ENCODE peak calls at places on chromosomes 12 and 14, in eight cellular contexts. L, I, G, X, T, K, H and D are unnamed samples.
A peak's percentile ranks its signal among the peaks of the same experiment; 100 is the strongest.

GRCh38 chr12:75270157-75270556 is 60.0 kb downstream of the CAPS2 start:
- DNase-seq in H (no peak), L (no peak), T (no peak), K (peak; percentile 82), I (no peak), G (no peak), X (no peak), D (no peak)

GRCh38 chr14:91317381-91318313 is 73.1 kb upstream of the GPR68 start:
- DNase-seq in G (no peak), L (no peak), I (no peak), H (peak; percentile 21), K (peak; percentile 20), T (no peak), X (no peak), D (no peak)

GRCh38 chr12:10031771-10032175 is 1.3 kb downstream of the CLEC9A start:
- DNase-seq in H (peak; percentile 94), I (no peak), X (no peak), L (peak; percentile 61), T (peak; percentile 87), G (no peak), K (peak; percentile 86), D (no peak)

GRCh38 chr14:32077081-32078029 is at the start of gene ARHGAP5:
- DNase-seq in I (peak; percentile 67), H (peak; percentile 71), X (peak; percentile 91), G (peak; percentile 58), L (peak; percentile 39), T (peak; percentile 14), K (no peak), D (peak; percentile 85)

GRCh38 chr12:42332301-42332894 is 6.4 kb downstream of the PPHLN1 start:
- DNase-seq in H (peak; percentile 70), X (no peak), T (peak; percentile 51), K (peak; percentile 67), L (peak; percentile 66), G (peak; percentile 34), I (no peak), D (peak; percentile 59)

GRCh38 chr12:94994312-94994711 is 9.2 kb downstream of the NDUFA12 start:
- DNase-seq in T (peak; percentile 68), L (peak; percentile 46), I (no peak), K (peak; percentile 81), G (no peak), X (no peak), H (peak; percentile 67), D (peak; percentile 10)

GRCh38 chr14:72404998-72405397 is 472.8 kb downstream of the RGS6 start:
- DNase-seq in K (no peak), T (no peak), H (no peak), L (no peak), X (peak; percentile 43), I (no peak), G (no peak), D (no peak)

GRCh38 chr12:24846689-24847088 is 102.2 kb downstream of the BCAT1 start:
- DNase-seq in G (no peak), T (no peak), K (no peak), L (no peak), I (no peak), H (no peak), X (no peak), D (no peak)

GRCh38 chr14:67004521-67004920 is 184.7 kb upstream of the GARIN2 start:
- DNase-seq in K (no peak), I (no peak), G (no peak), T (no peak), X (no peak), L (no peak), H (peak; percentile 62), D (no peak)

GRCh38 chr12:104090685-104091084 is 26.4 kb downstream of the HCFC2 start:
- DNase-seq in G (no peak), X (peak; percentile 57), L (no peak), K (peak; percentile 15), H (peak; percentile 20), I (no peak), T (no peak), D (no peak)

GRCh38 chr12:46390881-46391280 is 18.3 kb upstream of the SLC38A2 start:
- DNase-seq in H (no peak), L (no peak), T (no peak), I (no peak), X (peak; percentile 15), G (peak; percentile 57), K (no peak), D (no peak)

GRCh38 chr14:90060965-90061848 is 587 bp upstream of the KCNK13 start:
- DNase-seq in H (peak; percentile 13), G (no peak), L (no peak), K (no peak), T (no peak), X (peak; percentile 42), I (no peak), D (no peak)

GRCh38 chr12:53806689-53807088 is 54.9 kb upstream of the CISTR start:
- DNase-seq in X (no peak), G (no peak), I (no peak), K (peak; percentile 57), L (no peak), H (no peak), T (peak; percentile 85), D (peak; percentile 38)

GRCh38 chr14:55298423-55298822 is 27.2 kb downstream of the FBXO34 start:
- DNase-seq in L (no peak), K (no peak), G (no peak), X (no peak), H (no peak), I (no peak), T (no peak), D (no peak)

GRCh38 chr12:1102088-1102487 is 111.1 kb downstream of the ERC1 start:
- DNase-seq in T (no peak), G (no peak), I (no peak), X (no peak), K (no peak), L (no peak), H (no peak), D (no peak)

GRCh38 chr12:115402443-115403170 is 718.6 kb upstream of the TBX3 start:
- DNase-seq in H (peak; percentile 68), L (no peak), G (no peak), K (no peak), T (peak; percentile 56), X (no peak), I (no peak), D (no peak)

GRCh38 chr12:9943244-9943643 is 11.1 kb upstream of the CLEC2A start:
- DNase-seq in T (no peak), X (no peak), I (no peak), K (no peak), G (no peak), H (no peak), L (no peak), D (no peak)

GRCh38 chr12:48788522-48788851 is 402 bp downstream of the ADCY6 start:
- DNase-seq in G (no peak), K (no peak), L (no peak), H (peak; percentile 48), X (no peak), I (no peak), T (no peak), D (no peak)

GRCh38 chr14:56271988-56272387 is 153.8 kb downstream of the PELI2 start:
- DNase-seq in K (peak; percentile 55), G (no peak), I (no peak), T (peak; percentile 71), H (peak; percentile 89), X (no peak), L (no peak), D (no peak)

GRCh38 chr14:101972126-101972785 is 7.9 kb downstream of the DYNC1H1 start:
- DNase-seq in I (no peak), X (no peak), H (peak; percentile 100), T (peak; percentile 100), G (peak; percentile 90), K (peak; percentile 100), L (peak; percentile 97), D (peak; percentile 93)

GRCh38 chr12:98416845-98417244 is 98.5 kb upstream of the TMPO start:
- DNase-seq in G (no peak), I (no peak), K (peak; percentile 34), X (no peak), H (peak; percentile 64), T (peak; percentile 57), L (peak; percentile 65), D (no peak)

GRCh38 chr14:47442206-47442605 is 233.2 kb downstream of the MDGA2 start:
- DNase-seq in L (peak; percentile 52), X (peak; percentile 58), T (no peak), H (peak; percentile 2), G (peak; percentile 35), K (peak; percentile 70), I (peak; percentile 21), D (peak; percentile 76)

DNA sequence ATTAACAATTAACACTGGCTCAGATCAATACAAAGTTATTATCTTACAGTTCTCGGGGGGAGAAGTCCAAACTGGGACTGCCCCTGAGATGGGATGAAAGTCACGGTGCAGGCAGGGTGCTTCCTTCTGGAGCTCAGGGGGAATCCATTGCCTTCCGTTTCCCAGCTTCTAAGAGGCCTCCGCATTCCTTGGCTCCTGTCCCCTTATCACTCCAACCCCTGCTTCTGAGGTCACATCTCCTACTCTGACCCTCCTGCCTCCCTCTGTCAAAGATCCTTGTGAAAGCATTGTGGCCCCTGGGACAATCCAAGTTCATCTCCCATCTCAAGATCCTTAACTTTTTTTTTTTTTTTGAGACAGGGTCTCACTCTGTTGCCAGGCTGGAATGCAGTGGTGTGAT is 30.8 kb downstream of the SCARB1 start:
- DNase-seq in H (no peak), T (no peak), X (no peak), G (no peak), K (no peak), L (no peak), I (no peak), D (no peak)
- H3K4me2 ChIP-seq in H (no peak overlapping the region), T (no peak overlapping the region), X (no peak overlapping the region), G (no peak overlapping the region), K (no peak overlapping the region), L (no peak overlapping the region), I (no peak overlapping the region), D (no peak overlapping the region)

DNA sequence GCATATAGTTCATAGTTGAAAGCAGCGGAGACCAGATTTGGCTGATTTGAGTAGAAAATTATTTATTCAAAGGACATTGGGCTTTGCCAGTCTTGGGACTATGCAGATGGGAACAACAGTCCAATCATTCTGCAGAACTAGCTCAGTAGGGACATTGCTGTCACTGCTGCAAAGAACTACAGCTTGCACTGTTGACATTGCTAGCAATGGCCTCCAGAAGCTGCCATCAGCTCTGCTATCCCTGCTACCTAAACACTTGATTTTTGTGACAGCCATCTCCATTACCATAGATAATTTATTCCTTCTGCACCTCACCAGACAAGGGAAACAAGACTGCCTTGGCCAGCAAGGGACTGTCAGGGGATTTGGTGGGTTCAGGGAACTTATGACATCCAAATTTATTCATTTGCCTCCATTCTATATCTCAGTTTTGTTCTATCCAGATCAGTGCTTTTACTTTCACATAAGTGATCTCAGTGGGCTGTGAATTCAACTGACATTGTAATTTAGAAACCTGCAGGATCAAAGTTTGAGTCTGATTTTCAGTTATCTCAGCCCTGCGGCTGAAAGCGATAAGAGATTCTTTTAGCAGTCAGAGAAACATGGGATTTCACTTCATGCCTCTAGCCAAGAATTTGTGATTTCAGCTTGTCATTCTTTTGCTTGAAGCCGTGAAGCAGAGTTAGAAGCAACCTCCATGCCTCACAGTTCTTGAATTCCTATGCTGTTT is 136.7 kb upstream of the FBXO33 start:
- DNase-seq in T (no peak), X (no peak), K (no peak), I (no peak), L (no peak), G (no peak), H (no peak), D (no peak)
- H3K4me2 ChIP-seq in T (no peak overlapping the region), X (no peak overlapping the region), K (no peak overlapping the region), I (no peak overlapping the region), L (no peak overlapping the region), G (no peak overlapping the region), H (no peak overlapping the region), D (no peak overlapping the region)

GRCh38 chr14:99663716-99664635 is 19.0 kb downstream of the HHIPL1 start:
- DNase-seq in X (peak; percentile 89), G (no peak), L (no peak), K (no peak), I (no peak), T (no peak), H (no peak), D (no peak)
- H3K4me2 ChIP-seq in X (peak overlapping the region; percentile 69), G (peak overlapping the region; percentile 37), L (no peak overlapping the region), K (no peak overlapping the region), I (no peak overlapping the region), T (no peak overlapping the region), H (no peak overlapping the region), D (no peak overlapping the region)

GRCh38 chr14:64970041-64970440 is 2.1 kb downstream of the RAB15 start:
- DNase-seq in I (no peak), K (no peak), L (no peak), X (no peak), T (no peak), G (no peak), H (no peak), D (no peak)
- H3K4me2 ChIP-seq in I (no peak overlapping the region), K (peak overlapping the region; percentile 94), L (peak overlapping the region; percentile 94), X (no peak overlapping the region), T (no peak overlapping the region), G (no peak overlapping the region), H (no peak overlapping the region), D (peak overlapping the region; percentile 98)